ENCODE peak calls at places on chromosome 12, in nine cellular contexts. W, G, E, L, P, Y, V, O and M are unnamed samples.

GRCh38 chr12:76763746-76764675 is at the start of gene ZDHHC17:
- DNase-seq in G (peak; percentile 88), O (peak; percentile 90), W (peak; percentile 88), L (peak; percentile 96), P (peak; percentile 97), V (peak; percentile 97), E (peak; percentile 97), Y (peak; percentile 92), M (peak; percentile 91)

GRCh38 chr12:130300725-130301124 is 37.0 kb upstream of the PIWIL1 start:
- DNase-seq in G (no peak), O (no peak), E (no peak), V (no peak), W (no peak), Y (no peak), L (no peak), P (no peak), M (no peak)

GRCh38 chr12:44835641-44836379 is 40.3 kb downstream of the NELL2 start:
- DNase-seq in G (peak; percentile 3), O (no peak), Y (no peak), L (no peak), E (no peak), P (peak; percentile 10), W (no peak), V (peak; percentile 1), M (no peak)

GRCh38 chr12:76883826-76884225 is 5.0 kb upstream of the CSRP2 start:
- DNase-seq in Y (peak; percentile 91), G (peak; percentile 78), L (peak; percentile 96), V (peak; percentile 44), E (peak; percentile 26), O (no peak), P (peak; percentile 52), W (no peak), M (peak; percentile 85)

GRCh38 chr12:22631863-22632463 is 7.0 kb downstream of the ETNK1 start:
- DNase-seq in P (peak; percentile 59), Y (peak; percentile 40), W (no peak), E (no peak), G (peak; percentile 46), O (no peak), L (peak; percentile 49), V (peak; percentile 22), M (no peak)

GRCh38 chr12:128684357-128684756 is 139.4 kb downstream of the SLC15A4 start:
- DNase-seq in L (no peak), W (no peak), P (no peak), Y (no peak), O (no peak), E (peak; percentile 51), V (no peak), G (no peak), M (no peak)

GRCh38 chr12:5432011-5432400 is at the start of gene NTF3:
- DNase-seq in P (peak; percentile 72), E (no peak), W (no peak), G (peak; percentile 2), Y (peak; percentile 17), V (no peak), O (no peak), L (peak; percentile 40), M (peak; percentile 37)

GRCh38 chr12:112218150-112218549 is 92.8 kb downstream of the TRAFD1 start:
- DNase-seq in Y (peak; percentile 20), O (no peak), L (peak; percentile 21), G (peak; percentile 11), W (no peak), V (no peak), E (no peak), P (peak; percentile 58), M (no peak)

GRCh38 chr12:62482769-62483168 is 16.1 kb downstream of the MON2 start:
- DNase-seq in V (no peak), L (no peak), W (no peak), O (no peak), E (no peak), G (no peak), P (no peak), Y (no peak), M (no peak)

GRCh38 chr12:69685810-69686209 is 13.3 kb downstream of the BEST3 start:
- DNase-seq in G (peak; percentile 92), L (peak; percentile 32), Y (peak; percentile 48), E (no peak), W (no peak), V (peak; percentile 64), O (no peak), P (peak; percentile 81), M (peak; percentile 98)

GRCh38 chr12:47095446-47096236 is 15.9 kb upstream of the AMIGO2 start:
- DNase-seq in W (no peak), Y (peak; percentile 78), L (peak; percentile 42), O (no peak), V (peak; percentile 89), P (peak; percentile 77), G (peak; percentile 56), E (no peak), M (peak; percentile 86)

GRCh38 chr12:62021808-62022207 is 238.4 kb upstream of the USP15 start:
- DNase-seq in L (no peak), O (no peak), E (no peak), P (no peak), Y (no peak), G (no peak), W (no peak), V (no peak), M (no peak)

GRCh38 chr12:118541945-118542344 is 165.6 kb downstream of the SUDS3 start:
- DNase-seq in Y (no peak), W (no peak), V (no peak), L (no peak), O (no peak), E (no peak), G (no peak), P (no peak), M (no peak)

GRCh38 chr12:51186465-51186864 is 13.5 kb upstream of the TFCP2 start:
- DNase-seq in W (no peak), Y (no peak), L (no peak), O (no peak), G (no peak), V (no peak), P (no peak), E (no peak), M (no peak)

GRCh38 chr12:132226604-132227003 is 82.3 kb downstream of the NOC4L start:
- DNase-seq in V (no peak), L (no peak), O (no peak), P (no peak), Y (no peak), G (no peak), W (no peak), E (no peak), M (no peak)

GRCh38 chr12:16352481-16352880 is 5.0 kb downstream of the MGST1 start:
- DNase-seq in W (no peak), G (peak; percentile 44), L (peak; percentile 73), E (no peak), Y (peak; percentile 79), P (peak; percentile 63), V (peak; percentile 51), O (no peak), M (peak; percentile 17)

GRCh38 chr12:132174703-132175490 is 30.6 kb downstream of the NOC4L start:
- DNase-seq in V (no peak), P (no peak), Y (no peak), O (no peak), L (no peak), W (no peak), G (no peak), E (no peak), M (no peak)

GRCh38 chr12:39692258-39692853 is 72.8 kb upstream of the ABCD2 start:
- DNase-seq in V (peak; percentile 11), G (peak; percentile 31), Y (peak; percentile 30), O (no peak), E (no peak), P (peak; percentile 32), L (peak; percentile 24), W (no peak), M (no peak)

GRCh38 chr12:42846782-42847181 is 257.2 kb upstream of the PRICKLE1 start:
- DNase-seq in E (no peak), V (peak; percentile 21), W (no peak), O (no peak), G (peak; percentile 70), L (peak; percentile 9), P (peak; percentile 64), Y (no peak), M (peak; percentile 13)

GRCh38 chr12:53100466-53101151 is 2.7 kb upstream of the SOAT2 start:
- DNase-seq in Y (no peak), O (no peak), W (no peak), L (no peak), V (no peak), P (no peak), G (no peak), E (no peak), M (no peak)

GRCh38 chr12:116736962-116737773 is 701 bp downstream of the SPRING1 start:
- DNase-seq in Y (no peak), P (peak; percentile 40), V (no peak), L (no peak), O (peak; percentile 17), E (no peak), G (no peak), W (no peak), M (no peak)

GRCh38 chr12:98754095-98754494 is 109.0 kb downstream of the APAF1 start:
- DNase-seq in O (peak; percentile 14), E (no peak), L (peak; percentile 6), W (no peak), Y (peak; percentile 24), G (peak; percentile 71), P (peak; percentile 80), V (peak; percentile 86), M (peak; percentile 63)

GRCh38 chr12:106070611-106071010 is 68.1 kb downstream of the NUAK1 start:
- DNase-seq in E (no peak), L (no peak), P (no peak), V (no peak), O (no peak), G (no peak), Y (no peak), W (no peak), M (no peak)

GRCh38 chr12:106908561-106908960 is 47.1 kb upstream of the TMEM263 start:
- DNase-seq in Y (no peak), E (no peak), V (no peak), L (no peak), G (no peak), O (no peak), P (no peak), W (no peak), M (no peak)